ENCODE peak calls at places on chromosomes 4 and X, in seven cellular contexts. T is lower leg skin, W is right atrium auricular region, Y is stomach, C is bronchial epithelial cell, M is A673, Z is HFF-Myc. K is an unnamed sample.

GRCh38 chr4:5746829-5747745 is 36.1 kb downstream of the EVC start:
- DNase-seq in Y (no peak), W (peak; percentile 43), C (peak; percentile 46), Z (peak; percentile 35), T (no peak), M (peak; percentile 21), K (no peak)

GRCh38 chr4:40552536-40552935 is 77.1 kb downstream of the RBM47 start:
- DNase-seq in C (peak; percentile 19), W (no peak), T (no peak), M (no peak), Y (no peak), Z (no peak), K (peak; percentile 56)

GRCh38 chr4:176052744-176053143 is 12.9 kb upstream of the WDR17 start:
- DNase-seq in W (no peak), Z (no peak), Y (no peak), T (no peak), C (no peak), M (no peak), K (no peak)

GRCh38 chr4:47203593-47203992 is 172.2 kb downstream of the GABRB1 start:
- DNase-seq in C (no peak), M (no peak), Z (no peak), T (no peak), Y (no peak), W (no peak), K (no peak)

GRCh38 chrX:65073233-65073632 is 97.0 kb upstream of the ZC4H2 start:
- DNase-seq in C (no peak), M (no peak), T (no peak), Y (no peak), W (no peak), Z (no peak), K (no peak)

GRCh38 chr4:56640907-56641493 is 40.1 kb downstream of the HOPX start:
- DNase-seq in T (no peak), Z (no peak), M (no peak), C (peak; percentile 42), Y (no peak), W (no peak), K (no peak)

GRCh38 chr4:55366621-55367020 is 20.6 kb downstream of the SRD5A3 start:
- DNase-seq in W (peak; percentile 48), C (no peak), M (no peak), T (no peak), Y (no peak), Z (no peak), K (no peak)

GRCh38 chr4:150593996-150594395 is 12.0 kb downstream of the MAB21L2 start:
- DNase-seq in Y (no peak), M (peak; percentile 90), T (no peak), Z (no peak), C (no peak), W (no peak), K (peak; percentile 21)

GRCh38 chrX:119643696-119644095 is 37.5 kb upstream of the NKRF start:
- DNase-seq in Z (no peak), M (no peak), T (no peak), C (no peak), W (no peak), Y (no peak), K (no peak)

GRCh38 chr4:105246712-105247111 is 100.0 kb downstream of the TET2 start:
- DNase-seq in C (no peak), M (peak; percentile 96), T (no peak), Y (no peak), W (no peak), Z (peak; percentile 16), K (peak; percentile 2)

GRCh38 chr4:40956726-40957255 is 207.0 kb downstream of the NSUN7 start:
- DNase-seq in T (no peak), Y (no peak), Z (no peak), M (no peak), W (peak; percentile 54), C (no peak), K (no peak)

GRCh38 chr4:68951078-68951805 is at the start of gene UGT2A3:
- DNase-seq in W (no peak), Y (no peak), Z (no peak), T (no peak), C (no peak), M (no peak), K (no peak)

GRCh38 chrX:132270699-132271098 is 51.5 kb upstream of the RAP2C start:
- DNase-seq in M (no peak), Z (peak; percentile 40), T (peak; percentile 87), C (peak; percentile 88), W (peak; percentile 75), Y (no peak), K (no peak)

GRCh38 chrX:153969904-153970397 is 1.7 kb downstream of the HCFC1 start:
- DNase-seq in W (no peak), T (no peak), Z (no peak), Y (no peak), M (no peak), C (no peak), K (no peak)

GRCh38 chr4:185775792-185776555 is 36.0 kb downstream of the SORBS2 start:
- DNase-seq in Z (no peak), M (no peak), C (peak; percentile 59), T (no peak), W (no peak), Y (no peak), K (no peak)

GRCh38 chr4:185115827-185116232 is 27.2 kb upstream of the SLC25A4 start:
- DNase-seq in W (peak; percentile 84), C (no peak), T (no peak), M (peak; percentile 30), Y (peak; percentile 82), Z (peak; percentile 70), K (no peak)

GRCh38 chr4:180909279-180909678 is 1333.9 kb upstream of the TENM3 start:
- DNase-seq in M (peak; percentile 37), Z (no peak), Y (no peak), W (no peak), T (no peak), C (no peak), K (no peak)

GRCh38 chr4:11720292-11720691 is 291.6 kb upstream of the HS3ST1 start:
- DNase-seq in Y (no peak), M (no peak), C (peak; percentile 63), Z (no peak), T (no peak), W (no peak), K (no peak)

GRCh38 chr4:108072300-108072699 is 82.6 kb downstream of the HADH start:
- DNase-seq in W (no peak), Z (no peak), C (no peak), M (no peak), Y (no peak), T (no peak), K (peak; percentile 46)

GRCh38 chrX:123084797-123085196 is 99.3 kb upstream of the GRIA3 start:
- DNase-seq in T (no peak), M (no peak), W (no peak), Z (no peak), C (peak; percentile 87), Y (no peak), K (no peak)

GRCh38 chrX:34586936-34587335 is 70.1 kb downstream of the TMEM47 start:
- DNase-seq in Z (no peak), M (no peak), T (no peak), C (no peak), W (no peak), Y (no peak), K (no peak)

GRCh38 chr4:118834960-118835895 is 698 bp downstream of the SEC24D start:
- DNase-seq in Z (peak; percentile 59), M (peak; percentile 54), W (peak; percentile 87), Y (peak; percentile 68), C (peak; percentile 82), T (peak; percentile 70), K (peak; percentile 68)

GRCh38 chr4:10007436-10007740 is 13.9 kb downstream of the SLC2A9 start:
- DNase-seq in Y (no peak), Z (no peak), W (no peak), M (no peak), T (no peak), C (no peak), K (no peak)

GRCh38 chr4:1644906-1645657 is 39.0 kb downstream of the FAM53A start:
- DNase-seq in Z (no peak), M (no peak), Y (peak; percentile 72), W (no peak), T (no peak), C (peak; percentile 39), K (no peak)
- H3K4me3 ChIP-seq in Z (no peak overlapping the region), M (no peak overlapping the region), Y (no peak overlapping the region), W (no peak overlapping the region), T (no peak overlapping the region), C (no peak overlapping the region), K (no peak overlapping the region)

DNA sequence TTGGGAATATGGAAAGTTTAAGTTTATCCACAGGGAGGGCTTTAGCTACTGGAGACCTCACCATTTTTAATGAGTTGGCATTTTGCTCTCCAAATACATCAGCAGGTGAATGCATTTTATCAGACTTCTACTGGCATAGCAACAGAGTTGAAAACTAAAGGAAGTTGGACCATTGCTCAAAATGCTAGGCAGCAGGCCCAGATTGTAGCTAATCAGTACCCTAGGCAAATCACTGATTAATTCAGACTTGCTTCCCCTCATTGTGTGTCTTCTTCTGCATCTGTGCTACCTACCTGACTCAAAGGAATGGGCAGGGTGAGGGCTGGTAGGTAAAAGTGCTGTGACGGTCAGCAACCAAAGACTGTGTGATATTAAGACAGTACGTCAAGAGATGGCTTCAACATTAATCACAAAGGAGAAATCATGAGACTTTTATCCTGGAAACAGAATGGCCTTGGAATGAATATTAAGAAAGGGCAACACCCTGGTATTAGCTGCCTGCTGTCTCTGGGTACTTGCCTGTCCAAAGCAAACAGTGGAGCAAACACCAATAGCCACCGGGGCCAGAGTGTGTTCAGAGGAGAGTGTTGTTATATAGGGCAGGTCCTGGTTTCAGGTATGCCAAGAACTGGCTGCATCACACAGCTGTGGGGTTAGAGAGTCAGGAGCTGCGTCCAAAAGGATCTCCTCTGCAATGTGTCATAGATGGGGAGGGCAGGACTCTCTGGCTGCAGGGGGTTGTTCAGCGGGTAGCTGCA is 17.1 kb upstream of the SMIM20 start:
- DNase-seq in Z (no peak), Y (peak; percentile 74), W (no peak), T (no peak), C (no peak), M (no peak), K (peak; percentile 48)
- TF ChIP-seq CTCF in Z (no peak), Y (no peak), W (no peak), T (no peak), C (no peak), M (no peak), K (no peak)

DNA sequence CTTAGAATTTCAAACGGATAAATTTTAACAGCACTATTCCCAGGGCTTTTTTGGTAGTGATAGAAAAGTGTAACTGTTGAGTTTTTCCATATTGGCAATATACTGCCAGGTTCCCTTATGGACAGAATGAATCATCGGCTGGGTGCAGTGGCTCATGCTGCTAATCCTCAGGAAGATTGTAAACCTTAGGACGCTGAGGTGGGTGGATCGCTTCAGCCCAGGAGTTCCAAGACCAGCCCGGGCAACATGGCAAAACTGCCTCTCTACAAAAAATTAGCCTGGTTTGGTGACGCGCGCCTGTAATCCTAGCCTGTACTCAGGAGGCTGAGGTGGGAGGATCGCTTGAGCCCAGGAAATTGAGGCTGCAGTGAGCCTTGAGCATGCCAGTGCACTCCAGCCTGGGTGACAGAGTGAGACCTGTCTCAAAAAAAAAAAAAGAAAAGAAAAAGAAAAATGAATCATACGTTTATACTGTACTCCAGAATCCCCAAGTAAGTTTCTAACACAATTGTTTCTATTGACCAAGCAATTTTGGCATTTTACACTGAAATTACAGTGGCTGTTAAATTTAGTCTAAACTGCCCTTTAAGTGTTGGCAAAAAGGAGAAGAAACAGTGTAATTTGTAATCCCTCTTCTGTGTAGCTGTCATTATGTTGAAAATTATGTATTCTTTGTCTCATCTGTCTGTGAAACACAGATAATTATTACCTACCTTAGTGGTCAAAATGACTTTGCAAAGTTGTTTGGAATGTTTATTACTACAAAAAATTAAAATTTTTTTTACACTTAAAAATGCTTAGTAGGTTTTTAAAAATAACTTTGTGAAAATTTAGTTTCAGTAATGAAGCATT is 1.8 kb downstream of the SLC30A9 start:
- DNase-seq in Y (no peak), W (no peak), T (no peak), Z (no peak), M (no peak), C (peak; percentile 70), K (no peak)
- H3K4me3 ChIP-seq in Y (peak overlapping the region; percentile 93), W (no peak overlapping the region), T (no peak overlapping the region), Z (peak overlapping the region; percentile 98), M (peak overlapping the region; percentile 92), C (no peak overlapping the region), K (peak overlapping the region; percentile 78)

GRCh38 chrX:5236096-5236495 is 992.6 kb downstream of the NLGN4X start:
- DNase-seq in M (peak; percentile 68), T (no peak), Z (no peak), Y (no peak), C (no peak), W (no peak), K (peak; percentile 1)
- TF ChIP-seq CTCF in M (peak; percentile 62), T (no peak), Z (no peak), Y (no peak), C (no peak), W (no peak), K (peak; percentile 24)